ENCODE peak calls at places on chromosomes 3 and 15, in four cellular contexts. F, C, B and X are unnamed samples.

GRCh38 chr15:32042269-32042996 is 12.1 kb downstream of the CHRNA7 start:
- DNase-seq in B (no peak), C (no peak), F (no peak), X (no peak)

GRCh38 chr3:127370906-127371305 is 83.1 kb upstream of the PRR20G start:
- DNase-seq in C (no peak), B (no peak), F (no peak), X (no peak)

GRCh38 chr15:82647045-82647834 is at the start of gene CPEB1:
- DNase-seq in F (no peak), C (no peak), B (peak; percentile 68), X (peak; percentile 60)

GRCh38 chr15:86164222-86164898 is 84.7 kb downstream of the AGBL1 start:
- DNase-seq in F (no peak), C (no peak), B (peak; percentile 62), X (no peak)

GRCh38 chr15:71080705-71081104 is 34.6 kb upstream of the THSD4 start:
- DNase-seq in C (no peak), F (peak; percentile 85), B (no peak), X (no peak)

GRCh38 chr3:64178419-64178818 is 46.8 kb downstream of the PRICKLE2 start:
- DNase-seq in B (no peak), C (no peak), F (no peak), X (no peak)

GRCh38 chr3:47907784-47908183 is 104.8 kb downstream of the DHX30 start:
- DNase-seq in F (no peak), B (no peak), C (no peak), X (no peak)

GRCh38 chr15:63466378-63467192 is 37.8 kb upstream of the USP3 start:
- DNase-seq in C (peak; percentile 87), F (peak; percentile 30), B (peak; percentile 30), X (no peak)

GRCh38 chr3:149453140-149453805 is 21.2 kb upstream of the TM4SF4 start:
- DNase-seq in F (no peak), B (no peak), C (no peak), X (no peak)

GRCh38 chr3:11128682-11129632 is 25.3 kb upstream of the HRH1 start:
- DNase-seq in C (no peak), B (no peak), F (no peak), X (no peak)

GRCh38 chr15:76059320-76060097 is at the start of gene TMEM266:
- DNase-seq in C (no peak), B (no peak), F (no peak), X (peak; percentile 78)

GRCh38 chr3:193400304-193400703 is 21.8 kb upstream of the ATP13A5 start:
- DNase-seq in F (no peak), B (no peak), C (no peak), X (no peak)
- H3K27ac ChIP-seq in F (no peak overlapping the region), B (no peak overlapping the region), C (no peak overlapping the region), X (no peak overlapping the region)

GRCh38 chr3:185677146-185677829 is 91.2 kb downstream of the SENP2 start:
- DNase-seq in C (peak; percentile 40), B (no peak), F (peak; percentile 56), X (no peak)
- H3K27ac ChIP-seq in C (no peak overlapping the region), B (no peak overlapping the region), F (no peak overlapping the region), X (no peak overlapping the region)

DNA sequence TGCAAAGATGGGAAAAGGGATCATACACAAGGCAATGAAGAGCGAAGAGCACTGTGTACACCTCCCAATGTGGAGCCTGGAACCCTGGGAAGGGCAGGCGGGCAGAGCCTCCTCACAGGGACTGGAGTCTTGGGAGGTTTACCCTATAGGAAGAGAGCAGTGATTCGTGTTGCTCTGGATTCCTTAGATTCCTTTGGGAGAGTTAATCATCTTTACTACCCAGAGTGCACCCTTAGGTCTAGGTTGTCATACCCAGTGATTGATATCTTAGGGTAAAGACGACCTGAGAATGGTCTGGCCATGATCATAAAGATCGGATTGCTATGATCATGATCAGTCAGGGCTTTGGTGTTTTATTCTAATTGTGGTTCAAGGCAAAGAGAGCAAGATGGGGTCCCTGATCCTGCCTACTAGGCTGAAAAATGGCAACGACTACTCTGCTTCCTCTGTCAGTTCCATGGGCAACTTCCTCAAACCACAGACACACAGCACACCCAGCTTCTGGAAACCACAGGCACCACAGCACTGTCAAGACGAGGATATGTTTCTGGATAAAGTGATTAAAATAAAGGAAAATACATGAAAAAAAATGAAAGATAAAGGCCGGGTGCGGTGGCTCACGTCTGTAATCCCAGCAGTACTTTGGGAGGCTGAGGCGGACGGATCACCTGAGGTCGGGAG is 20.4 kb upstream of the MAP6D1 start:
- DNase-seq in F (no peak), C (no peak), B (no peak), X (no peak)
- H3K27ac ChIP-seq in F (peak overlapping the region; percentile 33), C (no peak overlapping the region), B (no peak overlapping the region), X (no peak overlapping the region)

GRCh38 chr3:177201707-177202397 is 4.6 kb upstream of the TBL1XR1 start:
- DNase-seq in C (peak; percentile 56), B (no peak), F (peak; percentile 8), X (no peak)

GRCh38 chr3:177196473-177197040 is 725 bp downstream of the TBL1XR1 start:
- DNase-seq in B (peak; percentile 53), C (peak; percentile 55), F (no peak), X (peak; percentile 35)

GRCh38 chr3:177197041-177197933 is at the start of gene TBL1XR1:
- DNase-seq in F (peak; percentile 83), C (peak; percentile 94), B (peak; percentile 94), X (peak; percentile 82)

GRCh38 chr3:177197934-177198484 is 727 bp upstream of the TBL1XR1 start:
- DNase-seq in B (no peak), F (no peak), C (no peak), X (no peak)

DNA sequence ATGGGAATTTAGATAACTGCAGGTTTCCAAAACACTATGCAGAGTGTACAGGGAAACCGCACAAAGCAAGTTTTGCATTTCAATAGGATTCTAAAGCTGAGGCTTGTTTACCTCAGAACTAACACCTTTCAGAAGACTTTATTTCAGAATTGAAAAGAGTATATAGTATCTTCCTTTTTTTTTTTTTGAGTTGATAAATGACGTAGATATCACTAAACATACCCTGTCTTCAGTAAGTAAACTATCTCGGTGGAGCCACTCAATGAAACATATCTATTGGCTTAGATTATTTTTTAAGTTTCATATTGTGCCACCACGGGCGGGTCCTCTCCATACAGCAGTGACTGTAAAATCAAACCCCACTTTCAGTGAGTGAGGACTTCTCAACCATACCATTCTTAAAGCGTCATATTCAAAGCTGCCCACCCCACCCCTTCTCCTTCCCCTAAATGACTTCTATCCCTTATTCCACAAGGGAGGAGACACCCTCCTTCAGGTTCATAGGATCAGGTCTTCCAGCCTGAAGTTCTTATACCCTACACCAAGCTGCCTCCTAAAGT is 2.0 kb upstream of the TBL1XR1 start:
- DNase-seq in B (no peak), F (no peak), C (no peak), X (no peak)
- H3K27ac ChIP-seq in B (peak overlapping the region; percentile 99), F (no peak overlapping the region), C (peak overlapping the region; percentile 95), X (no peak overlapping the region)